ENCODE peak calls at places on chromosomes 2 and 18, in five cellular contexts. Y is PC-9, B is GM12878, J is prostate gland, R is T-helper 17 cell. G is an unnamed sample. For H3K9me3, the result is how much of the 10 kb centered on the place peaks cover.

GRCh38 chr2:141707486-141707885 is 423.3 kb downstream of the LRP1B start:
- DNase-seq in Y (no peak), B (no peak), J (no peak), R (no peak), G (no peak)

GRCh38 chr2:170737821-170738220 is 22.7 kb downstream of the SP5 start:
- DNase-seq in Y (no peak), B (no peak), J (no peak), R (no peak), G (no peak)

GRCh38 chr2:149125031-149125725 is 86.7 kb downstream of the LYPD6B start:
- DNase-seq in Y (no peak), B (no peak), J (peak), R (no peak), G (no peak)

GRCh38 chr2:202056611-202057010 is 16.4 kb upstream of the KIAA2012 start:
- DNase-seq in Y (peak), B (no peak), J (no peak), R (no peak), G (no peak)

GRCh38 chr18:24530630-24531111 is 70.2 kb downstream of the HRH4 start:
- DNase-seq in Y (no peak), B (no peak), J (no peak), R (no peak), G (no peak)

GRCh38 chr2:238915196-238915595 is 67.3 kb downstream of the TWIST2 start:
- DNase-seq in Y (no peak), B (no peak), J (no peak), R (no peak), G (no peak)

GRCh38 chr18:415627-416612 is 84.6 kb downstream of the COLEC12 start:
- DNase-seq in Y (no peak), B (no peak), J (no peak), R (no peak), G (peak)

GRCh38 chr2:9771101-9771449 is 72.2 kb upstream of the TAF1B start:
- DNase-seq in Y (no peak), B (no peak), J (no peak), R (no peak), G (no peak)

GRCh38 chr2:23568257-23569190 is 183.5 kb downstream of the KLHL29 start:
- DNase-seq in Y (no peak), B (no peak), J (no peak), R (no peak), G (no peak)

GRCh38 chr2:72276356-72276755 is 128.7 kb upstream of the CYP26B1 start:
- DNase-seq in Y (no peak), B (no peak), J (no peak), R (no peak), G (no peak)

GRCh38 chr2:60337142-60337497 is 216.3 kb downstream of the BCL11A start:
- DNase-seq in Y (no peak), B (no peak), J (no peak), R (no peak), G (no peak)

GRCh38 chr18:54112356-54112755 is 112.1 kb downstream of the MBD2 start:
- DNase-seq in Y (no peak), B (no peak), J (no peak), R (no peak), G (no peak)

GRCh38 chr18:21167641-21168372 is 56.2 kb upstream of the ROCK1 start:
- DNase-seq in Y (peak), B (no peak), J (peak), R (no peak), G (no peak)

GRCh38 chr2:19536136-19536535 is 177.7 kb upstream of the OSR1 start:
- DNase-seq in Y (peak), B (no peak), J (no peak), R (no peak), G (peak)

GRCh38 chr2:3112131-3112530 is 265.5 kb downstream of the EIPR1 start:
- DNase-seq in Y (no peak), B (no peak), J (no peak), R (no peak), G (no peak)

GRCh38 chr2:192265751-192266150 is 71.0 kb upstream of the TMEFF2 start:
- DNase-seq in Y (no peak), B (no peak), J (no peak), R (no peak), G (no peak)

GRCh38 chr2:77807531-77808215 is 285.5 kb upstream of the LRRTM4 start:
- DNase-seq in Y (no peak), B (no peak), J (no peak), R (no peak), G (no peak)

GRCh38 chr2:176104338-176105077 is 2.6 kb upstream of the HOXD11 start:
- DNase-seq in Y (no peak), B (no peak), J (no peak), R (no peak), G (no peak)
- H3K9me3 ChIP-seq in Y (under half), B (under half), J (under half), R (under half), G (under half)

GRCh38 chr2:393711-394696 is 106.1 kb upstream of the ALKAL2 start:
- DNase-seq in Y (peak), B (no peak), J (no peak), R (no peak), G (peak)
- H3K9me3 ChIP-seq in Y (under half), B (under half), J (under half), R (under half), G (under half)

DNA sequence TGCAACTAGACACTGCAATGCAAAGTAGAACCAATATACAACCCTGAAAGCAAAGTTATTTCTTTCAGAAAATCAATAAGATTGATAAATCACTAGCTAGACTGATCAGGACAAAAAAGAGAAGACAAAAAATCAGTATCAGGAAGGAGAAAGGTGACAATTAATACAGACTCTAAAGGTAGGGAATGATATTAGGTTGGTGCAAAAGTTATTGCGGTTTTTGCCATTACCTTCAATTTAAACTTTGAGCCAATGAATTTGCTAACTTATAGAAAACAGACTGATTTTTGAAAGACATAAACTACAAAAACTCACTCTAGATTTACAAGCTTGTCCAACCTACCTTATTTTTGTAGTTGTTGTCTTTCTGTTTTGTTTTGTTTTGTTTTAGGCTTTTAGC is 30.5 kb upstream of the MRPS9 start:
- DNase-seq in Y (no peak), B (no peak), J (no peak), R (no peak), G (no peak)
- H3K9me3 ChIP-seq in Y (under half), B (under half), J (under half), R (under half), G (under half)

DNA sequence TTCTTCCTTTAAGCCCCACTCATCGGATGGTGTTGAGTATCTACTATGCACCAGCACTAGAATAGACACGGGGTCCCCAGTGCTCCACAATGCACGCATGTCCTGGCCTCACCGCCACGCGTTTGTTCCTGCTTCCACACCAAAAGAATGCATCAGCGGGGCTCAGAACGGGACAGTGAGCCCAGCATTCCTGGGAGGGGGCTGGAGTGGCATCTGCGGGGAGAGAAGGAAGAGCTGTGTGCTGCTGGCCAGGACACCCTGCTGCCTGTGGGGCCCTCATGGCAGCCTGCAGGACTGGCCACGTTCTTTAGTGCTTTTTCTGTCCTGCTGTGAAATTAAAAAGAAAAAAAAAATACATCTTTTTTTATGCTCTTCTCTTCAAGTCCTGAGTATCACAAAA is 738.8 kb upstream of the SALL3 start:
- DNase-seq in Y (no peak), B (no peak), J (no peak), R (no peak), G (no peak)
- H3K9me3 ChIP-seq in Y (under half), B (under half), J (under half), R (under half), G (under half)

GRCh38 chr2:95220449-95220848 is 13.1 kb downstream of the ZNF892 start:
- DNase-seq in Y (no peak), B (no peak), J (no peak), R (no peak), G (no peak)

DNA sequence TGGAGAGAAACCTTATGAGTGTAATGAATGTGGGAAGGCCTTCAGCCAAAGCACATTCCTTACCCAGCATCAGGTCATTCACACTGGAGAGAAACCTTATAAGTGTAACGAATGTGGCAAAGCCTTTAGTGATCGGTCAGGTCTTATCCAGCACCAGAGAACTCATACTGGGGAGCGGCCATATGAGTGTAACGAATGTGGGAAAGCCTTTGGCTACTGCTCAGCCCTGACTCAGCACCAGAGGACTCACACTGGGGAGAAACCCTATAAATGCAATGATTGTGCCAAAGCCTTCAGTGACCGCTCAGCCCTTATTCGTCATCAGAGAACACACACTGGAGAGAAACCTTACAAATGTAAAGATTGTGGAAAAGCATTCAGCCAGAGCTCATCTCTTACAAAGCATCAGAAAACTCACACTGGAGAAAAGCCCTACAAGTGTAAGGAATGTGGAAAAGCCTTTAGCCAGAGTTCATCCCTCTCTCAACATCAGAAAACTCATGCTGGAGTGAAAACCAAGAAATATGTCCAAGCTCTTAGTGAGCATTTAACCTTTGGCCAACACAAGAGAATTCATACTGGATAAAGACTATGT is 7.8 kb downstream of the ZNF892 start:
- DNase-seq in Y (no peak), B (no peak), J (no peak), R (no peak), G (no peak)
- H3K9me3 ChIP-seq in Y (half or more), B (under half), J (under half), R (half or more), G (half or more)

GRCh38 chr2:196657332-196657731 is 17.8 kb downstream of the CCDC150 start:
- DNase-seq in Y (no peak), B (no peak), J (no peak), R (no peak), G (no peak)

GRCh38 chr2:196651387-196652094 is 12.0 kb downstream of the CCDC150 start:
- DNase-seq in Y (no peak), B (no peak), J (no peak), R (no peak), G (no peak)

GRCh38 chr2:196653843-196654242 is 14.3 kb downstream of the CCDC150 start:
- DNase-seq in Y (no peak), B (no peak), J (no peak), R (no peak), G (no peak)

GRCh38 chr2:196649202-196649601 is 9.7 kb downstream of the CCDC150 start:
- DNase-seq in Y (no peak), B (no peak), J (no peak), R (no peak), G (no peak)

DNA sequence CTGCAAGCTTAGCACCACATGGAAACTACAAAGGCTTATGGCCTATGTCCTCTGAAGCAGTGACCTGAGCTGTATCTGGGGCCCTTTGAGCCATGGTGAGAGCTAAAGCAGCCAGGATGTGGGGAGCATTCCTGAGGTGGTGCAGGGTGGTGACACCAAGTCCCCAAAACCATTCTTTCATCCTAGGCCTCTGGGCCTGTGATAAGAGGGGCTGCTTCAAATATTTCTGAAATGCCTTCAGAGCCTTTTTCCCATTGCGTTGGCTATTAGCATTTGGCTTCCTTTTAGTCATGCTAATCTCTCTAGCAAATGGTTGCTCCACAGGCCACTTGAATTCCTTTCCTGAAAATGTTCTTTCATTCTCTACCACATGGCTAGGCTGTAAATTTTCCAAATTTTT is 13.4 kb downstream of the CCDC150 start:
- DNase-seq in Y (no peak), B (no peak), J (no peak), R (no peak), G (no peak)
- H3K9me3 ChIP-seq in Y (under half), B (under half), J (under half), R (under half), G (under half)

DNA sequence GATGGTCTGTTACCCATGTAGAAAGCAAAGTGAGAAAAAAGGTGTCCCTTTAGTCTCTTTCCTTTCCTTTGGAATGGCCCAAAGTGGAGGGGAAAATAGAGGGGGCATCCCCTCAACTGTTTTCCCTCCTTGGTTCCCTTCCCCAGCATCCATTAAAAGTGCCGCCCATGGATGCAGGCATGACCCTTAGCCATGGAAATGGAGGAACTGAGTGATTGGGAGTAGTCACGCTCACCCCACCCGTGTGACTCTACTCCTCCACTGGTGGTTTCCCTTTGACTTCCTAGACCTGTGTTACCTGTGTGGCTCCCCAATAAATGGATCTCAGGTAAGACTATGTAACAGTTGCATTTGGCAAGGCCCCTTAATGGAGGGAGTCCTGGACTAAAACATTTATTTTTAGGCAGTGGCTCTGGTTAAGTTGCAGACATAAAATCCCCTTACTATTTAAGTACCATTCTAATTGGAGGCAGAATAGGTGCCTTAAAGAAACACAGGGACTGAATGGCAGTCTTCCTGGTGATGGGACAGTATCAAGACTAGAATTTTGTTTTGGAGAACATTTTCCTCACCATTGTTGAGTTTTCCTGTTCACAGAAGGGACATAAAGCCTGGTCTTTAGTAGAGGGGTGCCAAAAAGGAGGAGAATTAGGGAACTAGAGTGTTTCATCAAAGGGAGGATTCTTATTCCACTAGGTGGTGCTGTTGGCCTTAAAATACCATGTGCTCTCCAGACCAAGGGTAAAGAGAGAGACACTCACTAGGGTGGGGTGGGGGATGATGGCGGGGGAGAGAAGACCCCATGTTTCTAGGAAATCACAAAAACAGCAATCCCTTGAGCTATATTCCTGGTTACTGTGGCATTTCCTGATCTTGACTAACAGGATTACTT is 25.7 kb upstream of the PLA2R1 start:
- DNase-seq in Y (no peak), B (no peak), J (no peak), R (no peak), G (no peak)
- H3K9me3 ChIP-seq in Y (under half), B (under half), J (under half), R (under half), G (under half)

DNA sequence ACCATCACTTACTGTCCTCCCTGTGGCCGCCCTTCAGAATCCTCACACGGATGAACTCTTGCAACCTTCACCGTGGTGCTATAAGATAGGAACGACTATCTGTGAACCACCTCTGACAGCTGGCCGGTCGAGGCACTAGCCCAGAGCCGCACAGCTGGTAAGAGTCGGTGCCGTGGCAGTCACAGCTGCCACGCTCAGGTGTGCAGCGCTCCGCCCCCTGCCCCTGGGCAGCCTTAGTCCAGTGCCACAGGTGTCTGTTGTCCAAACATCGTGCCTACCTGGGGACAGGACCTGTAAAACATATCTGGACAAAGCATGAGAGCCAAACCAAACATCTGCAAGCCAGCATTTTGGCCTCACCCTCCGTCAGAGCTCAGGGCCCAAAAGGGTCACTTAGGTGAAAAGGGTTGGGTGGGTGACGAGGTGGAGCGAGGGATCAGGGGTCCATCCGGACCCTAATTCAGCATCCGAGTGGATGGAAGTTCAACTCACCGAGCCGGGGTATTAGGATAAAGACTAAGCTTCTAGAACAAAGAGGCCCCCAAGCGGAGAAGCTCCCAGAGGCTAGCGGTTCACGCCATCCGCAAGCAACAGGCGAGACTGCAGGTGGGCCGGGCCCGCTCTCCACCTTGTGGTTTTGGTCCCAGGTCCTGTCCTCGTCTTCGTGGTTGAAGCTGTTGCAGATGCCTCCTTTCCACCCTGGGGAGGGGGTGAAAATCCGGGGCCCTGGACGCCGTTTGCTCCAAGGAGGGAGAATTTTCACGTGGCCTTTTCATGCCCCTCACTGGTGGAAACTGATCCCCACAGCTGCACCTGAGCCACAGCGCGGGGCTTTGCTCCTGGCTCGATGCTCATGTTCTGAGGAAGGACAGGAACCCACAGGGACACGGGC is 55.1 kb upstream of the SALL3 start:
- DNase-seq in Y (no peak), B (no peak), J (no peak), R (no peak), G (no peak)
- H3K9me3 ChIP-seq in Y (under half), B (under half), J (under half), R (under half), G (under half)

GRCh38 chr2:236643480-236643879 is 73.9 kb downstream of the ACKR3 start:
- DNase-seq in Y (no peak), B (no peak), J (no peak), R (no peak), G (no peak)
- H3K9me3 ChIP-seq in Y (under half), B (under half), J (under half), R (under half), G (under half)